ENCODE peak calls at places on chromosomes 6 and 20, in ten cellular contexts. Z is tibial artery; U is HL-60; A is AG04450; H is body of pancreas; E is spleen; F is mammary epithelial cell; T is ovary; C is CD8-positive, alpha-beta memory T cell; D is colonic mucosa. R is an unnamed sample. For H3K27me3, the result is how much of the 10 kb centered on the place peaks cover.

GRCh38 chr6:18400831-18401446 is 13.8 kb downstream of the RNF144B start:
- DNase-seq in F (no peak), A (no peak), T (no peak), H (no peak), C (no peak), E (no peak), Z (no peak), U (peak), D (no peak), R (no peak)

GRCh38 chr6:47630587-47630986 is 67.8 kb upstream of the ADGRF4 start:
- DNase-seq in H (no peak), U (no peak), C (no peak), F (no peak), T (no peak), A (no peak), Z (no peak), E (no peak), D (no peak), R (no peak)

GRCh38 chr6:52365871-52366540 is 4.1 kb downstream of the PAQR8 start:
- DNase-seq in T (no peak), C (no peak), H (no peak), Z (no peak), F (no peak), E (no peak), U (no peak), D (no peak), A (no peak), R (no peak)

GRCh38 chr6:45946887-45947286 is 68.8 kb downstream of the CLIC5 start:
- DNase-seq in A (no peak), Z (no peak), U (no peak), D (no peak), C (no peak), E (no peak), T (no peak), H (no peak), F (no peak), R (no peak)

GRCh38 chr6:16762547-16763477 is 1.6 kb upstream of the ATXN1 start:
- DNase-seq in D (peak), C (peak), E (peak), T (peak), U (peak), H (peak), Z (peak), A (no peak), F (peak), R (peak)

GRCh38 chr6:132060591-132060990 is 109.4 kb upstream of the CCN2 start:
- DNase-seq in A (peak), F (peak), C (no peak), H (no peak), U (no peak), Z (no peak), T (no peak), E (no peak), D (no peak), R (no peak)

GRCh38 chr6:2817778-2818443 is 23.8 kb downstream of the SERPINB1 start:
- DNase-seq in Z (no peak), H (no peak), E (no peak), A (no peak), F (peak), C (no peak), U (no peak), T (no peak), D (peak), R (no peak)

GRCh38 chr6:6796818-6797217 is 208.3 kb downstream of the LY86 start:
- DNase-seq in Z (no peak), D (no peak), F (no peak), E (no peak), U (no peak), A (no peak), C (no peak), H (no peak), T (no peak), R (no peak)

GRCh38 chr6:1600764-1601615 is 8.7 kb upstream of the FOXC1 start:
- DNase-seq in T (no peak), A (no peak), Z (no peak), H (no peak), U (no peak), E (peak), C (no peak), D (no peak), F (no peak), R (peak)
- H3K4me3 ChIP-seq in T (no peak), A (no peak), Z (no peak), H (no peak), U (no peak), E (no peak), C (no peak), D (no peak), F (no peak), R (no peak)

GRCh38 chr6:127515234-127515793 is 3.8 kb downstream of the MTCL3 start:
- DNase-seq in Z (no peak), F (peak), U (no peak), T (no peak), D (no peak), C (peak), E (no peak), A (no peak), H (no peak), R (no peak)

GRCh38 chr6:127518212-127518709 is 874 bp downstream of the MTCL3 start:
- DNase-seq in C (no peak), U (no peak), A (no peak), D (no peak), T (no peak), F (no peak), Z (no peak), H (no peak), E (no peak), R (no peak)

GRCh38 chr6:127515794-127516675 is 3.1 kb downstream of the MTCL3 start:
- DNase-seq in C (peak), U (peak), E (peak), T (peak), H (peak), A (no peak), Z (no peak), D (peak), F (peak), R (peak)

GRCh38 chr6:127517698-127518097 is 1.4 kb downstream of the MTCL3 start:
- DNase-seq in Z (no peak), F (no peak), H (no peak), U (no peak), D (no peak), E (no peak), A (no peak), T (no peak), C (no peak), R (no peak)

DNA sequence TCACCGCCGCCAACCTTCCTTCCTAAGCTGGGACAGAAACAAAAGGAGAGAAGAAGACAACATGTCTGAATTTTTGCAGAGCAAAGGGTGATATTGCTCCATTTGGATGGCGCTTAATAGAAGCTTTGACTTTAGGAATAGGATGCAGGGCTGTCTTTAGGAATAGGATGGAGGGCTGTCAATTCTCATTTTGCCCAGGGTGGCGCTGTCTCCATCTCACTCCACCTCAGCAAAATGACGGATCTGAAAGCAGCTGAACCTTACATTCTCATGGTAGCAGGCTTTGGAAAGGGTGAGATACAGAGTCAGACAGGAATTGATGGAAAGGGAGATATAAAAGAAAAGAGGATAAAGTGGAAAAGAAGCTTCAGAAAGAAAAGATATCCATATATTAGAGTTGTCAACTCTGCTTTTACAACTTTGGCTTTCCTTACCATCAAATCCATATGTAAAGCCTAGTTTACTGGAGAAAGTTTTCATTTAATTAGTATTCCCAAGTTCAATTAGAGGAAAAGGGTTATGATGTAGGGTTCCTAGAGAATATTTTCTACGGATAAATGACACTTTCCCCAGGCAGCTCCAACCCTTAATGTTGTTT is 2.4 kb downstream of the MTCL3 start:
- DNase-seq in Z (no peak), U (peak), H (no peak), T (no peak), E (no peak), C (peak), F (peak), A (no peak), D (peak), R (no peak)
- H3K27me3 ChIP-seq in Z (under half), U (under half), H (under half), T (under half), E (half or more), C (under half), F (under half), A (under half), D (under half), R (under half)

GRCh38 chr6:55977959-55978358 is 102.6 kb upstream of the BMP5 start:
- DNase-seq in T (no peak), H (no peak), F (no peak), A (no peak), E (no peak), U (no peak), Z (no peak), C (no peak), D (no peak), R (no peak)
- H3K4me3 ChIP-seq in T (no peak), H (no peak), F (no peak), A (no peak), E (no peak), U (no peak), Z (no peak), C (no peak), D (no peak), R (no peak)

GRCh38 chr20:18788021-18788420 is 25.6 kb upstream of the SCP2D1 start:
- DNase-seq in D (no peak), Z (no peak), H (no peak), E (no peak), C (no peak), F (no peak), T (no peak), A (no peak), U (no peak), R (no peak)
- H3K27me3 ChIP-seq in D (under half), Z (under half), H (under half), E (under half), C (under half), F (under half), T (under half), A (under half), U (under half), R (under half)

GRCh38 chr20:60365882-60366281 is 407.7 kb downstream of the CDH26 start:
- DNase-seq in T (no peak), H (no peak), U (no peak), C (no peak), F (no peak), D (no peak), E (no peak), A (no peak), Z (no peak), R (no peak)

GRCh38 chr20:60363698-60364097 is 405.5 kb downstream of the CDH26 start:
- DNase-seq in C (no peak), U (no peak), T (no peak), F (no peak), A (no peak), D (no peak), Z (no peak), H (no peak), E (no peak), R (no peak)

GRCh38 chr20:60361761-60362410 is 403.7 kb downstream of the CDH26 start:
- DNase-seq in Z (no peak), E (no peak), A (no peak), F (no peak), D (no peak), T (no peak), H (no peak), C (no peak), U (no peak), R (no peak)

GRCh38 chr20:60365063-60365640 is 406.9 kb downstream of the CDH26 start:
- DNase-seq in U (no peak), E (no peak), T (no peak), Z (no peak), H (no peak), F (no peak), A (no peak), D (no peak), C (no peak), R (no peak)

GRCh38 chr20:60362531-60362930 is 404.3 kb downstream of the CDH26 start:
- DNase-seq in D (no peak), F (no peak), A (no peak), H (no peak), U (no peak), Z (no peak), E (no peak), T (no peak), C (no peak), R (no peak)
- H3K4me3 ChIP-seq in D (no peak), F (no peak), A (no peak), H (no peak), U (no peak), Z (no peak), E (no peak), T (no peak), C (no peak), R (no peak)

DNA sequence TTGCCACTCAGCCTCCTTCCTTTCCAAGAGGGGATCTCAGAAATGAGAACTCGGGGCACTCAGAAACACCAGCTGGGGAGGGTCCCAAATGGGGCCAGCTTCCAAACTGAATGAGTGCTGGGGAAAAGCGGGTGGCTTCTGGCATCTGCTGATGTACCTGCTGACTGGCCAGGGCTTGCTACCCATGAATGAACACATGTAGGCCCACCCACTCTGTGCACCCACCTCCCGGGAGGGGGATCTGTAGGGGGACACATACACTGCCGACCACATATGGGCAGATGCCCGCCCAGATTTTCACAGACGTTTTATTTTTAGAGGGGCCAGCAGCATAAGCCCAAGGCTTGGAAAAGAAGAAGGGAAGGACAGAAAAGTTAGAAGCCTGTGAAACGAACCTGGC is 231.9 kb upstream of the RNF24 start:
- DNase-seq in C (no peak), U (no peak), H (no peak), F (no peak), A (no peak), D (no peak), E (no peak), T (no peak), Z (no peak), R (no peak)
- H3K27me3 ChIP-seq in C (under half), U (under half), H (under half), F (under half), A (under half), D (under half), E (under half), T (under half), Z (under half), R (half or more)

GRCh38 chr6:27452496-27452897 is 20.4 kb downstream of the ZNF184 start:
- DNase-seq in U (no peak), H (no peak), A (no peak), F (no peak), Z (no peak), T (no peak), E (no peak), C (no peak), D (no peak), R (no peak)
- H3K4me3 ChIP-seq in U (no peak), H (no peak), A (no peak), F (no peak), Z (no peak), T (no peak), E (no peak), C (peak), D (no peak), R (no peak)

R was measured in psoas muscle.